ENCODE peak calls at places on chromosomes 3 and 15, in ten cellular contexts. D is Ammon's horn, Q is HTR-8/SVneo, V is psoas muscle, O is COR-L47, N is A549, S is A172, Z is GM03348, Y is NCI-H2081, K is NCI-H1105 treated with DMSO at 0.1 percent for 48 hours. I is an unnamed sample.

GRCh38 chr3:160395297-160395696 is 3.7 kb downstream of the IFT80 start:
- DNase-seq in D (peak; percentile 12), Q (peak; percentile 47), V (no peak), O (no peak), N (no peak), S (peak; percentile 85), Z (peak; percentile 69), Y (no peak), K (peak; percentile 38), I (no peak)

GRCh38 chr15:32659340-32659831 is 17.9 kb downstream of the SCG5 start:
- DNase-seq in D (no peak), Q (no peak), V (peak; percentile 20), O (peak; percentile 38), N (peak; percentile 61), S (peak; percentile 74), Z (peak; percentile 76), Y (peak; percentile 36), K (no peak), I (no peak)

GRCh38 chr15:37585966-37586656 is 348.3 kb upstream of the TMCO5A start:
- DNase-seq in D (no peak), Q (no peak), V (no peak), O (no peak), N (no peak), S (no peak), Z (peak; percentile 22), Y (no peak), K (no peak), I (no peak)

GRCh38 chr3:136473716-136474326 is 223.7 kb downstream of the PCCB start:
- DNase-seq in D (no peak), Q (no peak), V (no peak), O (no peak), N (no peak), S (no peak), Z (no peak), Y (no peak), K (no peak), I (no peak)

GRCh38 chr3:170149016-170149415 is 32.5 kb downstream of the PHC3 start:
- DNase-seq in D (no peak), Q (no peak), V (no peak), O (no peak), N (no peak), S (no peak), Z (no peak), Y (no peak), K (no peak), I (no peak)

GRCh38 chr3:23691343-23691895 is 114.3 kb upstream of the UBE2E1 start:
- DNase-seq in D (no peak), Q (no peak), V (no peak), O (no peak), N (no peak), S (no peak), Z (no peak), Y (no peak), K (no peak), I (no peak)

GRCh38 chr15:40722934-40723333 is 28.0 kb downstream of the RAD51 start:
- DNase-seq in D (no peak), Q (no peak), V (no peak), O (no peak), N (no peak), S (no peak), Z (no peak), Y (no peak), K (no peak), I (peak; percentile 29)

GRCh38 chr3:26613999-26614398 is 8.6 kb upstream of the LRRC3B start:
- DNase-seq in D (no peak), Q (no peak), V (no peak), O (no peak), N (no peak), S (no peak), Z (no peak), Y (no peak), K (no peak), I (no peak)

GRCh38 chr15:40796041-40796440 is 10.8 kb upstream of the ZFYVE19 start:
- DNase-seq in D (no peak), Q (no peak), V (no peak), O (no peak), N (no peak), S (no peak), Z (no peak), Y (no peak), K (no peak), I (no peak)

GRCh38 chr3:182609575-182610156 is 183.6 kb upstream of the ATP11B start:
- DNase-seq in D (no peak), Q (no peak), V (no peak), O (peak; percentile 88), N (no peak), S (peak; percentile 14), Z (no peak), Y (peak; percentile 49), K (peak; percentile 93), I (no peak)

GRCh38 chr3:54631507-54632280 is 296.2 kb downstream of the LRTM1 start:
- DNase-seq in D (peak; percentile 8), Q (no peak), V (no peak), O (no peak), N (no peak), S (peak; percentile 79), Z (no peak), Y (no peak), K (no peak), I (no peak)

GRCh38 chr3:152350139-152350538 is 81.4 kb downstream of the MBNL1 start:
- DNase-seq in D (no peak), Q (no peak), V (no peak), O (no peak), N (no peak), S (peak; percentile 36), Z (peak; percentile 29), Y (no peak), K (no peak), I (no peak)

GRCh38 chr3:12993022-12993622 is 80.1 kb downstream of the IQSEC1 start:
- DNase-seq in D (no peak), Q (peak; percentile 45), V (no peak), O (no peak), N (peak; percentile 37), S (no peak), Z (peak; percentile 52), Y (no peak), K (no peak), I (no peak)

GRCh38 chr15:66943456-66944095 is 121.8 kb upstream of the SMAD3 start:
- DNase-seq in D (no peak), Q (no peak), V (no peak), O (peak; percentile 39), N (no peak), S (no peak), Z (no peak), Y (peak; percentile 33), K (peak; percentile 79), I (no peak)

GRCh38 chr15:25812845-25813244 is 50.3 kb downstream of the ATP10A start:
- DNase-seq in D (no peak), Q (no peak), V (no peak), O (no peak), N (no peak), S (no peak), Z (no peak), Y (no peak), K (no peak), I (no peak)

GRCh38 chr3:108554233-108554632 is 35.0 kb downstream of the CIP2A start:
- DNase-seq in D (no peak), Q (no peak), V (no peak), O (no peak), N (no peak), S (no peak), Z (no peak), Y (no peak), K (no peak), I (no peak)

GRCh38 chr3:49357466-49358216 is 512 bp downstream of the GPX1 start:
- DNase-seq in D (no peak), Q (peak; percentile 53), V (peak; percentile 62), O (no peak), N (peak; percentile 31), S (peak; percentile 81), Z (peak; percentile 87), Y (no peak), K (no peak), I (peak; percentile 88)

GRCh38 chr3:141529256-141530132 is 42.7 kb downstream of the RASA2 start:
- DNase-seq in D (no peak), Q (no peak), V (no peak), O (no peak), N (no peak), S (no peak), Z (no peak), Y (no peak), K (no peak), I (no peak)

GRCh38 chr3:13420051-13420816 is at the start of gene NUP210:
- DNase-seq in D (no peak), Q (peak; percentile 59), V (peak; percentile 37), O (peak; percentile 11), N (peak; percentile 64), S (no peak), Z (no peak), Y (peak; percentile 18), K (peak; percentile 33), I (peak; percentile 76)

GRCh38 chr3:23889950-23890349 is 26.8 kb downstream of the NKIRAS1 start:
- DNase-seq in D (no peak), Q (no peak), V (no peak), O (no peak), N (no peak), S (no peak), Z (no peak), Y (no peak), K (no peak), I (no peak)

GRCh38 chr3:37991823-37992222 is 1.2 kb downstream of the VILL start:
- DNase-seq in D (no peak), Q (no peak), V (no peak), O (no peak), N (no peak), S (no peak), Z (no peak), Y (no peak), K (no peak), I (no peak)

GRCh38 chr3:104596551-104596950 is 770.2 kb upstream of the ALCAM start:
- DNase-seq in D (peak; percentile 54), Q (peak; percentile 10), V (no peak), O (peak; percentile 89), N (peak; percentile 13), S (peak; percentile 52), Z (peak; percentile 5), Y (peak; percentile 70), K (peak; percentile 67), I (peak; percentile 68)

GRCh38 chr15:47820780-47821319 is 103.5 kb downstream of the SEMA6D start:
- DNase-seq in D (peak; percentile 27), Q (peak; percentile 27), V (no peak), O (no peak), N (no peak), S (no peak), Z (peak; percentile 15), Y (no peak), K (no peak), I (no peak)

GRCh38 chr3:126551066-126551838 is 7.5 kb downstream of the C3orf22 start:
- DNase-seq in D (peak; percentile 32), Q (no peak), V (no peak), O (peak; percentile 16), N (no peak), S (no peak), Z (peak; percentile 59), Y (no peak), K (no peak), I (no peak)

GRCh38 chr15:85330941-85331588 is 49.3 kb upstream of the AKAP13 start:
- DNase-seq in D (peak; percentile 63), Q (peak; percentile 69), V (peak; percentile 86), O (peak; percentile 83), N (peak; percentile 93), S (peak; percentile 92), Z (peak; percentile 84), Y (peak; percentile 73), K (no peak), I (peak; percentile 87)

GRCh38 chr15:39543651-39544050 is 37.2 kb upstream of the THBS1 start:
- DNase-seq in D (no peak), Q (no peak), V (no peak), O (no peak), N (no peak), S (no peak), Z (no peak), Y (no peak), K (no peak), I (no peak)

GRCh38 chr3:94336076-94336741 is 273.3 kb downstream of the NSUN3 start:
- DNase-seq in D (peak; percentile 57), Q (peak; percentile 31), V (no peak), O (peak; percentile 15), N (peak; percentile 2), S (peak; percentile 49), Z (peak; percentile 42), Y (peak; percentile 17), K (peak; percentile 48), I (peak; percentile 64)

GRCh38 chr15:89406756-89407650 is 72.4 kb upstream of the POLG start:
- DNase-seq in D (no peak), Q (no peak), V (no peak), O (peak; percentile 96), N (no peak), S (no peak), Z (no peak), Y (peak; percentile 92), K (no peak), I (no peak)